ENCODE peak calls at places on chromosomes 7 and 10, in nine cellular contexts. One of them, this sample, is unnamed.

GRCh38 chr10:25180801-25181200 is 6.0 kb downstream of the GPR158 start:
- DNase-seq in fibroblast of mammary gland: no peak
- DNase-seq in H9: no peak
- DNase-seq in CD8-positive, alpha-beta T cell: no peak
- DNase-seq in activated CD4-positive, alpha-beta T cell treated with anti-CD3 and anti-CD28 coated beads, Interleukin-2, amount 50 U/mL, for 48 hours: no peak
- DNase-seq in mesenteric fat pad: no peak
- DNase-seq in NCI-H1092 treated with DMSO at 0.1 percent for 48 hours: no peak
- DNase-seq in hepatocyte: no peak
- DNase-seq in activated T-cell treated with anti-CD3 and anti-CD28 coated beads, Interleukin-2, amount 50 U/mL, for 72 hours: no peak
- DNase-seq in this sample: no peak

GRCh38 chr10:29837586-29837985 is 202.8 kb upstream of the SVIL start:
- DNase-seq in mesenteric fat pad: no peak
- DNase-seq in activated T-cell treated with anti-CD3 and anti-CD28 coated beads, Interleukin-2, amount 50 U/mL, for 72 hours: no peak
- DNase-seq in activated CD4-positive, alpha-beta T cell treated with anti-CD3 and anti-CD28 coated beads, Interleukin-2, amount 50 U/mL, for 48 hours: no peak
- DNase-seq in hepatocyte: no peak
- DNase-seq in fibroblast of mammary gland: no peak
- DNase-seq in H9: no peak
- DNase-seq in CD8-positive, alpha-beta T cell: no peak
- DNase-seq in NCI-H1092 treated with DMSO at 0.1 percent for 48 hours: no peak
- DNase-seq in this sample: no peak

GRCh38 chr10:10094700-10095099 is 923.0 kb upstream of the CELF2 start:
- DNase-seq in activated T-cell treated with anti-CD3 and anti-CD28 coated beads, Interleukin-2, amount 50 U/mL, for 72 hours: no peak
- DNase-seq in mesenteric fat pad: no peak
- DNase-seq in CD8-positive, alpha-beta T cell: no peak
- DNase-seq in NCI-H1092 treated with DMSO at 0.1 percent for 48 hours: no peak
- DNase-seq in activated CD4-positive, alpha-beta T cell treated with anti-CD3 and anti-CD28 coated beads, Interleukin-2, amount 50 U/mL, for 48 hours: no peak
- DNase-seq in hepatocyte: peak; percentile 9
- DNase-seq in H9: no peak
- DNase-seq in fibroblast of mammary gland: peak; percentile 68
- DNase-seq in this sample: no peak

GRCh38 chr10:101071266-101071884 is 9.6 kb downstream of the KAZALD1 start:
- DNase-seq in NCI-H1092 treated with DMSO at 0.1 percent for 48 hours: no peak
- DNase-seq in CD8-positive, alpha-beta T cell: no peak
- DNase-seq in mesenteric fat pad: no peak
- DNase-seq in hepatocyte: no peak
- DNase-seq in activated T-cell treated with anti-CD3 and anti-CD28 coated beads, Interleukin-2, amount 50 U/mL, for 72 hours: peak; percentile 52
- DNase-seq in fibroblast of mammary gland: peak; percentile 86
- DNase-seq in activated CD4-positive, alpha-beta T cell treated with anti-CD3 and anti-CD28 coated beads, Interleukin-2, amount 50 U/mL, for 48 hours: peak; percentile 19
- DNase-seq in H9: no peak
- DNase-seq in this sample: no peak

GRCh38 chr7:80151274-80151665 is 16.6 kb downstream of the GNAI1 start:
- DNase-seq in H9: no peak
- DNase-seq in fibroblast of mammary gland: peak; percentile 84
- DNase-seq in activated T-cell treated with anti-CD3 and anti-CD28 coated beads, Interleukin-2, amount 50 U/mL, for 72 hours: peak; percentile 59
- DNase-seq in mesenteric fat pad: no peak
- DNase-seq in activated CD4-positive, alpha-beta T cell treated with anti-CD3 and anti-CD28 coated beads, Interleukin-2, amount 50 U/mL, for 48 hours: no peak
- DNase-seq in NCI-H1092 treated with DMSO at 0.1 percent for 48 hours: no peak
- DNase-seq in hepatocyte: no peak
- DNase-seq in CD8-positive, alpha-beta T cell: no peak
- DNase-seq in this sample: no peak

GRCh38 chr7:151731022-151731441 is 145.9 kb downstream of the PRKAG2 start:
- DNase-seq in CD8-positive, alpha-beta T cell: no peak
- DNase-seq in activated CD4-positive, alpha-beta T cell treated with anti-CD3 and anti-CD28 coated beads, Interleukin-2, amount 50 U/mL, for 48 hours: no peak
- DNase-seq in H9: no peak
- DNase-seq in mesenteric fat pad: no peak
- DNase-seq in NCI-H1092 treated with DMSO at 0.1 percent for 48 hours: no peak
- DNase-seq in fibroblast of mammary gland: no peak
- DNase-seq in hepatocyte: no peak
- DNase-seq in activated T-cell treated with anti-CD3 and anti-CD28 coated beads, Interleukin-2, amount 50 U/mL, for 72 hours: no peak
- DNase-seq in this sample: no peak

GRCh38 chr7:90920336-90920735 is 324.2 kb downstream of the CDK14 start:
- DNase-seq in activated T-cell treated with anti-CD3 and anti-CD28 coated beads, Interleukin-2, amount 50 U/mL, for 72 hours: no peak
- DNase-seq in activated CD4-positive, alpha-beta T cell treated with anti-CD3 and anti-CD28 coated beads, Interleukin-2, amount 50 U/mL, for 48 hours: no peak
- DNase-seq in hepatocyte: no peak
- DNase-seq in NCI-H1092 treated with DMSO at 0.1 percent for 48 hours: no peak
- DNase-seq in mesenteric fat pad: no peak
- DNase-seq in CD8-positive, alpha-beta T cell: no peak
- DNase-seq in H9: no peak
- DNase-seq in fibroblast of mammary gland: no peak
- DNase-seq in this sample: no peak

GRCh38 chr7:151923097-151923876 is 33.0 kb upstream of the GALNTL5 start:
- DNase-seq in H9: no peak
- DNase-seq in activated T-cell treated with anti-CD3 and anti-CD28 coated beads, Interleukin-2, amount 50 U/mL, for 72 hours: no peak
- DNase-seq in CD8-positive, alpha-beta T cell: no peak
- DNase-seq in NCI-H1092 treated with DMSO at 0.1 percent for 48 hours: peak; percentile 7
- DNase-seq in fibroblast of mammary gland: peak; percentile 25
- DNase-seq in activated CD4-positive, alpha-beta T cell treated with anti-CD3 and anti-CD28 coated beads, Interleukin-2, amount 50 U/mL, for 48 hours: no peak
- DNase-seq in hepatocyte: no peak
- DNase-seq in mesenteric fat pad: no peak
- DNase-seq in this sample: no peak

GRCh38 chr10:71213127-71213616 is 802 bp downstream of the UNC5B start:
- DNase-seq in mesenteric fat pad: peak; percentile 89
- DNase-seq in activated T-cell treated with anti-CD3 and anti-CD28 coated beads, Interleukin-2, amount 50 U/mL, for 72 hours: peak; percentile 59
- DNase-seq in NCI-H1092 treated with DMSO at 0.1 percent for 48 hours: peak; percentile 61
- DNase-seq in hepatocyte: peak; percentile 85
- DNase-seq in CD8-positive, alpha-beta T cell: no peak
- DNase-seq in H9: peak; percentile 65
- DNase-seq in fibroblast of mammary gland: peak; percentile 74
- DNase-seq in activated CD4-positive, alpha-beta T cell treated with anti-CD3 and anti-CD28 coated beads, Interleukin-2, amount 50 U/mL, for 48 hours: peak; percentile 31
- DNase-seq in this sample: peak; percentile 19

GRCh38 chr10:27661511-27662286 is 83.9 kb downstream of the MKX start:
- DNase-seq in hepatocyte: no peak
- DNase-seq in H9: no peak
- DNase-seq in NCI-H1092 treated with DMSO at 0.1 percent for 48 hours: no peak
- DNase-seq in activated T-cell treated with anti-CD3 and anti-CD28 coated beads, Interleukin-2, amount 50 U/mL, for 72 hours: no peak
- DNase-seq in fibroblast of mammary gland: peak; percentile 61
- DNase-seq in activated CD4-positive, alpha-beta T cell treated with anti-CD3 and anti-CD28 coated beads, Interleukin-2, amount 50 U/mL, for 48 hours: no peak
- DNase-seq in mesenteric fat pad: no peak
- DNase-seq in CD8-positive, alpha-beta T cell: no peak
- DNase-seq in this sample: no peak

GRCh38 chr7:135274495-135275268 is 41.0 kb downstream of the STRA8 start:
- DNase-seq in NCI-H1092 treated with DMSO at 0.1 percent for 48 hours: peak; percentile 77
- DNase-seq in hepatocyte: peak; percentile 78
- DNase-seq in CD8-positive, alpha-beta T cell: peak; percentile 71
- DNase-seq in activated CD4-positive, alpha-beta T cell treated with anti-CD3 and anti-CD28 coated beads, Interleukin-2, amount 50 U/mL, for 48 hours: peak; percentile 83
- DNase-seq in mesenteric fat pad: no peak
- DNase-seq in activated T-cell treated with anti-CD3 and anti-CD28 coated beads, Interleukin-2, amount 50 U/mL, for 72 hours: peak; percentile 75
- DNase-seq in fibroblast of mammary gland: peak; percentile 78
- DNase-seq in H9: peak; percentile 82
- DNase-seq in this sample: peak; percentile 62

GRCh38 chr7:5758753-5759330 is 22.6 kb downstream of the RNF216 start:
- DNase-seq in fibroblast of mammary gland: no peak
- DNase-seq in NCI-H1092 treated with DMSO at 0.1 percent for 48 hours: no peak
- DNase-seq in H9: no peak
- DNase-seq in activated T-cell treated with anti-CD3 and anti-CD28 coated beads, Interleukin-2, amount 50 U/mL, for 72 hours: no peak
- DNase-seq in hepatocyte: no peak
- DNase-seq in activated CD4-positive, alpha-beta T cell treated with anti-CD3 and anti-CD28 coated beads, Interleukin-2, amount 50 U/mL, for 48 hours: no peak
- DNase-seq in mesenteric fat pad: no peak
- DNase-seq in CD8-positive, alpha-beta T cell: no peak
- DNase-seq in this sample: no peak